ENCODE peak calls at places on chromosomes 16 and 17, in four cellular contexts. One of them, this sample, is unnamed.

GRCh38 chr16:26464576-26465266 is 602.0 kb upstream of the C16orf82 start:
- DNase-seq in HT-29: peak; percentile 3
- DNase-seq in anterior cingulate cortex: no peak
- DNase-seq in activated T-helper 1 cell treated with anti-CD3 and anti-CD28 coated beads, Interleukin-2, amount 50 U/mL, for 16 hours: no peak
- DNase-seq in this sample: no peak

GRCh38 chr16:25449802-25450201 is 192.2 kb upstream of the ZKSCAN2 start:
- DNase-seq in anterior cingulate cortex: no peak
- DNase-seq in HT-29: no peak
- DNase-seq in activated T-helper 1 cell treated with anti-CD3 and anti-CD28 coated beads, Interleukin-2, amount 50 U/mL, for 16 hours: no peak
- DNase-seq in this sample: no peak

GRCh38 chr17:10875984-10876555 is 38.2 kb upstream of the PIRT start:
- DNase-seq in anterior cingulate cortex: peak; percentile 10
- DNase-seq in activated T-helper 1 cell treated with anti-CD3 and anti-CD28 coated beads, Interleukin-2, amount 50 U/mL, for 16 hours: no peak
- DNase-seq in HT-29: peak; percentile 65
- DNase-seq in this sample: no peak

GRCh38 chr17:13418891-13419290 is 182.8 kb downstream of the HS3ST3A1 start:
- DNase-seq in HT-29: no peak
- DNase-seq in activated T-helper 1 cell treated with anti-CD3 and anti-CD28 coated beads, Interleukin-2, amount 50 U/mL, for 16 hours: no peak
- DNase-seq in anterior cingulate cortex: no peak
- DNase-seq in this sample: no peak

GRCh38 chr17:19706791-19707727 is 9.3 kb downstream of the SLC47A2 start:
- DNase-seq in HT-29: no peak
- DNase-seq in anterior cingulate cortex: no peak
- DNase-seq in activated T-helper 1 cell treated with anti-CD3 and anti-CD28 coated beads, Interleukin-2, amount 50 U/mL, for 16 hours: no peak
- DNase-seq in this sample: no peak

GRCh38 chr17:57295526-57296023 is 39.3 kb downstream of the MSI2 start:
- DNase-seq in anterior cingulate cortex: no peak
- DNase-seq in HT-29: no peak
- DNase-seq in activated T-helper 1 cell treated with anti-CD3 and anti-CD28 coated beads, Interleukin-2, amount 50 U/mL, for 16 hours: no peak
- DNase-seq in this sample: no peak

GRCh38 chr17:6241996-6242395 is 171.8 kb downstream of the WSCD1 start:
- DNase-seq in activated T-helper 1 cell treated with anti-CD3 and anti-CD28 coated beads, Interleukin-2, amount 50 U/mL, for 16 hours: no peak
- DNase-seq in HT-29: no peak
- DNase-seq in anterior cingulate cortex: peak; percentile 10
- DNase-seq in this sample: no peak

GRCh38 chr17:77209330-77209748 is 68.6 kb downstream of the SEC14L1 start:
- DNase-seq in activated T-helper 1 cell treated with anti-CD3 and anti-CD28 coated beads, Interleukin-2, amount 50 U/mL, for 16 hours: no peak
- DNase-seq in HT-29: no peak
- DNase-seq in anterior cingulate cortex: no peak
- DNase-seq in this sample: no peak

GRCh38 chr17:44922136-44922535 is 6.8 kb upstream of the GFAP start:
- DNase-seq in activated T-helper 1 cell treated with anti-CD3 and anti-CD28 coated beads, Interleukin-2, amount 50 U/mL, for 16 hours: no peak
- DNase-seq in anterior cingulate cortex: no peak
- DNase-seq in HT-29: no peak
- DNase-seq in this sample: no peak

GRCh38 chr16:17578921-17579876 is 108.4 kb upstream of the XYLT1 start:
- DNase-seq in HT-29: peak; percentile 75
- DNase-seq in activated T-helper 1 cell treated with anti-CD3 and anti-CD28 coated beads, Interleukin-2, amount 50 U/mL, for 16 hours: peak; percentile 6
- DNase-seq in anterior cingulate cortex: peak; percentile 2
- DNase-seq in this sample: no peak

GRCh38 chr16:11100239-11100750 is 155.7 kb downstream of the SOCS1 start:
- DNase-seq in activated T-helper 1 cell treated with anti-CD3 and anti-CD28 coated beads, Interleukin-2, amount 50 U/mL, for 16 hours: no peak
- DNase-seq in anterior cingulate cortex: peak; percentile 11
- DNase-seq in HT-29: no peak
- DNase-seq in this sample: no peak

GRCh38 chr16:48161906-48162305 is 6.1 kb upstream of the ABCC12 start:
- DNase-seq in HT-29: no peak
- DNase-seq in anterior cingulate cortex: no peak
- DNase-seq in activated T-helper 1 cell treated with anti-CD3 and anti-CD28 coated beads, Interleukin-2, amount 50 U/mL, for 16 hours: no peak
- DNase-seq in this sample: no peak

GRCh38 chr17:43309505-43310329 is 75.9 kb upstream of the RNU2-1 start:
- DNase-seq in HT-29: no peak
- DNase-seq in activated T-helper 1 cell treated with anti-CD3 and anti-CD28 coated beads, Interleukin-2, amount 50 U/mL, for 16 hours: no peak
- DNase-seq in anterior cingulate cortex: no peak
- DNase-seq in this sample: no peak

GRCh38 chr17:36131436-36131835 is 27.8 kb downstream of the CCL4 start:
- DNase-seq in activated T-helper 1 cell treated with anti-CD3 and anti-CD28 coated beads, Interleukin-2, amount 50 U/mL, for 16 hours: no peak
- DNase-seq in anterior cingulate cortex: no peak
- DNase-seq in HT-29: peak; percentile 62
- DNase-seq in this sample: no peak

GRCh38 chr17:49995055-49995738 is at the start of gene DLX3:
- DNase-seq in HT-29: peak; percentile 52
- DNase-seq in anterior cingulate cortex: no peak
- DNase-seq in activated T-helper 1 cell treated with anti-CD3 and anti-CD28 coated beads, Interleukin-2, amount 50 U/mL, for 16 hours: no peak
- DNase-seq in this sample: no peak

GRCh38 chr17:9971991-9972390 is 66.9 kb upstream of the RCVRN start:
- DNase-seq in anterior cingulate cortex: no peak
- DNase-seq in activated T-helper 1 cell treated with anti-CD3 and anti-CD28 coated beads, Interleukin-2, amount 50 U/mL, for 16 hours: no peak
- DNase-seq in HT-29: no peak
- DNase-seq in this sample: no peak

GRCh38 chr16:66728117-66728787 is 23.2 kb downstream of the DYNC1LI2 start:
- DNase-seq in HT-29: peak; percentile 56
- DNase-seq in anterior cingulate cortex: no peak
- DNase-seq in activated T-helper 1 cell treated with anti-CD3 and anti-CD28 coated beads, Interleukin-2, amount 50 U/mL, for 16 hours: no peak
- DNase-seq in this sample: no peak

GRCh38 chr16:75555707-75556512 is at the start of gene TMEM231:
- DNase-seq in anterior cingulate cortex: peak; percentile 89
- DNase-seq in HT-29: peak; percentile 89
- DNase-seq in activated T-helper 1 cell treated with anti-CD3 and anti-CD28 coated beads, Interleukin-2, amount 50 U/mL, for 16 hours: peak; percentile 98
- DNase-seq in this sample: peak; percentile 94

GRCh38 chr16:88977028-88977844 is at the start of gene CBFA2T3:
- DNase-seq in anterior cingulate cortex: peak; percentile 33
- DNase-seq in HT-29: peak; percentile 34
- DNase-seq in activated T-helper 1 cell treated with anti-CD3 and anti-CD28 coated beads, Interleukin-2, amount 50 U/mL, for 16 hours: no peak
- DNase-seq in this sample: no peak

GRCh38 chr16:80791411-80791810 is 13.0 kb downstream of the CDYL2 start:
- DNase-seq in HT-29: no peak
- DNase-seq in anterior cingulate cortex: no peak
- DNase-seq in activated T-helper 1 cell treated with anti-CD3 and anti-CD28 coated beads, Interleukin-2, amount 50 U/mL, for 16 hours: no peak
- DNase-seq in this sample: no peak

GRCh38 chr16:87744750-87745514 is 20.9 kb downstream of the KLHDC4 start:
- DNase-seq in HT-29: peak; percentile 75
- DNase-seq in anterior cingulate cortex: no peak
- DNase-seq in activated T-helper 1 cell treated with anti-CD3 and anti-CD28 coated beads, Interleukin-2, amount 50 U/mL, for 16 hours: no peak
- DNase-seq in this sample: no peak

GRCh38 chr16:66300037-66300436 is 66.5 kb upstream of the CDH5 start:
- DNase-seq in HT-29: no peak
- DNase-seq in anterior cingulate cortex: no peak
- DNase-seq in activated T-helper 1 cell treated with anti-CD3 and anti-CD28 coated beads, Interleukin-2, amount 50 U/mL, for 16 hours: no peak
- DNase-seq in this sample: no peak

GRCh38 chr16:84423416-84423837 is 55.1 kb downstream of the ATP2C2 start:
- DNase-seq in HT-29: peak; percentile 48
- DNase-seq in anterior cingulate cortex: no peak
- DNase-seq in activated T-helper 1 cell treated with anti-CD3 and anti-CD28 coated beads, Interleukin-2, amount 50 U/mL, for 16 hours: no peak
- DNase-seq in this sample: no peak

This sample was measured in stimulated activated CD8-positive, alpha-beta memory T cell treated with anti-CD3 and anti-CD28 coated beads, Interleukin-4, amount 100 ng/mL, for 1 hour.